ENCODE peak calls at places on chromosomes 11 and 22, in nine cellular contexts. A is activated CD8-positive, alpha-beta memory T cell treated with anti-CD3 and anti-CD28 coated beads, Interleukin-2, amount 10 ng/mL, durations not matched to agents 7 days and 5 days; Q is aorta; R is stimulated activated CD4-positive, alpha-beta T cell treated with anti-CD3 and anti-CD28 coated beads, Interleukin-15, amount 100 ng/mL, for 24 hours; Z is GM23338; P is mucosa of gallbladder; G is NCI-H69; L is NCI-H2081 treated with DMSO at 0.1 percent for 48 hours; E is adrenal gland. X is an unnamed sample.

GRCh38 chr11:112801286-112802088 is 159.7 kb upstream of the NCAM1 start:
- DNase-seq in Q (no peak), Z (no peak), A (no peak), P (no peak), G (no peak), L (no peak), E (no peak), R (no peak), X (no peak)

GRCh38 chr11:23155503-23155902 is 295.2 kb upstream of the CCDC179 start:
- DNase-seq in A (no peak), Z (no peak), P (no peak), L (no peak), E (no peak), G (no peak), R (no peak), Q (no peak), X (no peak)

GRCh38 chr11:74462009-74462408 is 5.3 kb downstream of the KCNE3 start:
- DNase-seq in Q (peak; percentile 92), P (peak; percentile 76), L (no peak), E (peak; percentile 80), Z (peak; percentile 11), G (no peak), R (no peak), A (no peak), X (no peak)

GRCh38 chr11:72069200-72069599 is 11.1 kb downstream of the NUMA1 start:
- DNase-seq in P (no peak), E (no peak), A (no peak), R (no peak), Q (no peak), G (no peak), L (no peak), Z (no peak), X (no peak)

GRCh38 chr22:29879738-29880137 is 3.2 kb upstream of the MTMR3 start:
- DNase-seq in Z (peak; percentile 47), A (no peak), E (no peak), P (no peak), G (peak; percentile 16), Q (no peak), L (no peak), R (peak; percentile 18), X (peak; percentile 5)

GRCh38 chr22:36874731-36875130 is 13.9 kb downstream of the NCF4 start:
- DNase-seq in Q (no peak), A (no peak), P (no peak), Z (no peak), R (no peak), E (no peak), L (no peak), G (no peak), X (no peak)

GRCh38 chr11:126465573-126466287 is 110.2 kb downstream of the ST3GAL4 start:
- DNase-seq in A (peak; percentile 64), Z (no peak), G (peak; percentile 86), E (no peak), Q (no peak), P (peak; percentile 18), L (peak; percentile 70), R (peak; percentile 33), X (no peak)

GRCh38 chr11:37504925-37505324 is 906.9 kb upstream of the RAG2 start:
- DNase-seq in L (no peak), R (no peak), A (no peak), P (peak; percentile 19), Q (no peak), E (no peak), Z (no peak), G (no peak), X (peak; percentile 82)

GRCh38 chr22:39715778-39716495 is 145.4 kb downstream of the CACNA1I start:
- DNase-seq in R (no peak), Z (no peak), P (no peak), L (no peak), A (no peak), Q (no peak), E (no peak), G (no peak), X (no peak)